ENCODE peak calls at places on chromosome 1, in four cellular contexts. One of them, this sample, is unnamed. For H3K4me1, the result is how much of the 10 kb centered on the place peaks cover.

GRCh38 chr1:104488296-104489015 is 738.8 kb downstream of the AMY1C start:
- DNase-seq in endodermal cell: peak
- DNase-seq in left ventricle myocardium inferior: no peak
- DNase-seq in ovary: no peak
- DNase-seq in this sample: no peak

GRCh38 chr1:240413732-240414131 is 198.2 kb downstream of the GREM2 start:
- DNase-seq in left ventricle myocardium inferior: no peak
- DNase-seq in endodermal cell: no peak
- DNase-seq in ovary: no peak
- DNase-seq in this sample: no peak

GRCh38 chr1:81509619-81510018 is 291.1 kb upstream of the ADGRL2 start:
- DNase-seq in endodermal cell: peak
- DNase-seq in left ventricle myocardium inferior: no peak
- DNase-seq in ovary: no peak
- DNase-seq in this sample: no peak

GRCh38 chr1:206808615-206809014 is 36.3 kb upstream of the IL10 start:
- DNase-seq in ovary: no peak
- DNase-seq in endodermal cell: peak
- DNase-seq in left ventricle myocardium inferior: no peak
- DNase-seq in this sample: no peak

GRCh38 chr1:235893840-235894239 is 27.1 kb upstream of the LYST start:
- DNase-seq in left ventricle myocardium inferior: no peak
- DNase-seq in ovary: no peak
- DNase-seq in endodermal cell: no peak
- DNase-seq in this sample: no peak

GRCh38 chr1:24535021-24535424 is 20.9 kb upstream of the NCMAP start:
- DNase-seq in left ventricle myocardium inferior: no peak
- DNase-seq in endodermal cell: peak
- DNase-seq in ovary: no peak
- DNase-seq in this sample: no peak

GRCh38 chr1:174445817-174446216 is 1.9 kb upstream of the GPR52 start:
- DNase-seq in left ventricle myocardium inferior: no peak
- DNase-seq in endodermal cell: peak
- DNase-seq in ovary: no peak
- DNase-seq in this sample: no peak

GRCh38 chr1:38444770-38445442 is 398.3 kb upstream of the POU3F1 start:
- DNase-seq in ovary: no peak
- DNase-seq in endodermal cell: no peak
- DNase-seq in left ventricle myocardium inferior: no peak
- DNase-seq in this sample: no peak

GRCh38 chr1:169163059-169163458 is 56.6 kb downstream of the ATP1B1 start:
- DNase-seq in ovary: no peak
- DNase-seq in endodermal cell: no peak
- DNase-seq in left ventricle myocardium inferior: no peak
- DNase-seq in this sample: no peak

GRCh38 chr1:228437424-228437823 is 20.8 kb upstream of the TRIM17 start:
- DNase-seq in ovary: no peak
- DNase-seq in left ventricle myocardium inferior: no peak
- DNase-seq in endodermal cell: peak
- DNase-seq in this sample: no peak

GRCh38 chr1:32741417-32742131 is 39.0 kb upstream of the SYNC start:
- DNase-seq in ovary: peak
- DNase-seq in endodermal cell: peak
- DNase-seq in left ventricle myocardium inferior: no peak
- DNase-seq in this sample: peak

GRCh38 chr1:117607471-117607870 is 1.6 kb downstream of the TENT5C start:
- DNase-seq in ovary: no peak
- DNase-seq in endodermal cell: peak
- DNase-seq in left ventricle myocardium inferior: no peak
- DNase-seq in this sample: peak
- H3K27ac ChIP-seq in ovary: no peak
- H3K27ac ChIP-seq in endodermal cell: no peak
- H3K27ac ChIP-seq in left ventricle myocardium inferior: peak
- H3K27ac ChIP-seq in this sample: peak

GRCh38 chr1:51236548-51237312 is 657 bp downstream of the RNF11 start:
- DNase-seq in left ventricle myocardium inferior: peak
- DNase-seq in ovary: peak
- DNase-seq in endodermal cell: peak
- DNase-seq in this sample: peak

GRCh38 chr1:51235611-51236547 is at the start of gene RNF11:
- DNase-seq in endodermal cell: peak
- DNase-seq in ovary: peak
- DNase-seq in left ventricle myocardium inferior: peak
- DNase-seq in this sample: peak

GRCh38 chr1:51240096-51240495 is 4.0 kb downstream of the RNF11 start:
- DNase-seq in endodermal cell: peak
- DNase-seq in left ventricle myocardium inferior: no peak
- DNase-seq in ovary: no peak
- DNase-seq in this sample: no peak

GRCh38 chr1:51237313-51237700 is 1.2 kb downstream of the RNF11 start:
- DNase-seq in left ventricle myocardium inferior: no peak
- DNase-seq in ovary: no peak
- DNase-seq in endodermal cell: peak
- DNase-seq in this sample: no peak

DNA sequence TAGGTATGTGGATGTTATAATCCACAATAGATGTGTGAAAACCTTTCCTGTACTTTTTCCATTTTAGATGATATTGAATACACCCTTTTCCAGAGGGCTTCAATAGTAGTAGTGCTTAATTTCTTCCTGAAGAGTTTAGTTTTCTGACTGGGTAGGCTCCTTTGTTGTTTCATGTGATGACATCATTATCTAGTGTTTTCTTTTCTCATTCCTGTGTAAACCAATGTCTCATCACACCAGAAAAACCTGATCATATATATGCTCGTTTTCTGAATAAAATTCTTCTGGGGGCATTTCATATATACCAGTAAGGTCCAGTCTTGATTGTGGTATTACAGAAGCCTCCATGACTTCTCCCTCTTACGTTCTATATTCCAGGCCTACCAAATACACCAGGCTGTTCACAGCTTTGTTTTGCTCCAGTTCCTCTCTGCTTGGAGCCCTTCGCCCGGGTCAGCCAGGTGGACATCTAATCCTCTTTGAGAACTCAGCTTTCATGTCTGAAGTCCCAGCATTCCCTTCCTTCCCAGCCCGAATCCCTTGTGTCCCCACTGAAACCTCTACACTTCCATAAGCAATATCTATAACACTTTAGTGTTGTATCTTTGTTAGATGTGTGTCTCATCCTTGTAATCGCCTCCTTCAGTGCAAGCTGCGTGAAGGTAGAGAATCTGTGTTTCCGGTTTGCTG is 1.8 kb downstream of the RNF11 start:
- DNase-seq in left ventricle myocardium inferior: no peak
- DNase-seq in endodermal cell: peak
- DNase-seq in ovary: no peak
- DNase-seq in this sample: no peak
- H3K4me3 ChIP-seq in left ventricle myocardium inferior: peak
- H3K4me3 ChIP-seq in endodermal cell: peak
- H3K4me3 ChIP-seq in ovary: peak
- H3K4me3 ChIP-seq in this sample: peak

GRCh38 chr1:26290416-26291261 is 10.8 kb downstream of the SH3BGRL3 start:
- DNase-seq in endodermal cell: peak
- DNase-seq in ovary: no peak
- DNase-seq in left ventricle myocardium inferior: no peak
- DNase-seq in this sample: peak

GRCh38 chr1:26288311-26288941 is 8.5 kb downstream of the SH3BGRL3 start:
- DNase-seq in ovary: no peak
- DNase-seq in endodermal cell: no peak
- DNase-seq in left ventricle myocardium inferior: no peak
- DNase-seq in this sample: no peak

GRCh38 chr1:26291433-26291832 is 11.5 kb downstream of the SH3BGRL3 start:
- DNase-seq in endodermal cell: no peak
- DNase-seq in left ventricle myocardium inferior: no peak
- DNase-seq in ovary: no peak
- DNase-seq in this sample: peak

GRCh38 chr1:26289158-26290059 is 9.5 kb downstream of the SH3BGRL3 start:
- DNase-seq in endodermal cell: no peak
- DNase-seq in left ventricle myocardium inferior: no peak
- DNase-seq in ovary: no peak
- DNase-seq in this sample: peak

GRCh38 chr1:26290061-26290415 is 10.2 kb downstream of the SH3BGRL3 start:
- DNase-seq in endodermal cell: no peak
- DNase-seq in ovary: no peak
- DNase-seq in left ventricle myocardium inferior: no peak
- DNase-seq in this sample: no peak
- H3K4me1 ChIP-seq in endodermal cell: under half
- H3K4me1 ChIP-seq in ovary: under half
- H3K4me1 ChIP-seq in left ventricle myocardium inferior: under half
- H3K4me1 ChIP-seq in this sample: under half

DNA sequence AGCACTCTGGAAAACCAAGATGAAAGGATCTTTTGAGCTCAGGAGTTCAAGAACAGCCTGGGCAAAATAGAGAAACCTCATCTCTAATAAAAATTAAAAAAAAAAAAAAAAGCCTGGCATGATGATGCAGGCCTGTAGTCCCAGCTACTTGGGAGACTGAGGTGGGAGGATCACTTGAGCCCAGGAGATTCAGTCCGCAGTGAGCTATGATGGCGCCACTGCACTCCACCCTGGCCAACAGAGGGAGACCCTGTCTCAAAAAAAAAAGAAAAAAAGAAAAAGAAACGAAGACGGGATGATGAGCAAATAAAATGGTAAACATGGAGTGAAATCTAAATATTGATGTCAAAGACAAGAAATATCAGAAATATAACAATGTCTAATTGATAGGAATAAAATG is 31.6 kb downstream of the ATP2B4 start:
- DNase-seq in endodermal cell: no peak
- DNase-seq in left ventricle myocardium inferior: no peak
- DNase-seq in ovary: no peak
- DNase-seq in this sample: no peak
- H3K27ac ChIP-seq in endodermal cell: no peak
- H3K27ac ChIP-seq in left ventricle myocardium inferior: no peak
- H3K27ac ChIP-seq in ovary: no peak
- H3K27ac ChIP-seq in this sample: no peak

GRCh38 chr1:20165522-20165951 is 20.4 kb upstream of the UBXN10 start:
- DNase-seq in endodermal cell: peak
- DNase-seq in ovary: no peak
- DNase-seq in left ventricle myocardium inferior: no peak
- DNase-seq in this sample: no peak
- H3K4me3 ChIP-seq in endodermal cell: no peak
- H3K4me3 ChIP-seq in ovary: no peak
- H3K4me3 ChIP-seq in left ventricle myocardium inferior: no peak
- H3K4me3 ChIP-seq in this sample: no peak

DNA sequence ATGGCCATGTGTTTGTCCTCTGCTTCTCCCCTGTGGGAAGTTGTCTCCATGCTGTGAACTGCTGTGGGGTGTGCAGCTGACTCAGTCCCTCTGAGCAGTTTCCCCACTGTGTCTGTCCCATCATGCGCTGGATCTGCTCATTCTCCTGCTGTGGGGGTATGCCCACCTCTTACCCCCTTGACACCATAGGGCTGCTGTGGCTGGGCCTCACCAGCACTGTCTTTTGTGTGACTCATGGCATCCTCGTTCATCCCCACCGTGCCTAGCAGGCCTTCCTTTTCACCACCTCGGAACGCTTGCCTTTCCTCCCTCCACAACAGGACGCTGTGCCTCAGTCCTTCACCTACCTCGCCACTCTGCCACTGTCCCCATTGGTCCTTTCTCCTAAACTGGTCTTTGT is 27.3 kb downstream of the VANGL2 start:
- DNase-seq in endodermal cell: no peak
- DNase-seq in left ventricle myocardium inferior: no peak
- DNase-seq in ovary: no peak
- DNase-seq in this sample: no peak
- H3K4me1 ChIP-seq in endodermal cell: under half
- H3K4me1 ChIP-seq in left ventricle myocardium inferior: under half
- H3K4me1 ChIP-seq in ovary: under half
- H3K4me1 ChIP-seq in this sample: under half

GRCh38 chr1:10398278-10398733 is 558 bp upstream of the PGD start:
- DNase-seq in ovary: no peak
- DNase-seq in endodermal cell: no peak
- DNase-seq in left ventricle myocardium inferior: no peak
- DNase-seq in this sample: no peak
- H3K27ac ChIP-seq in ovary: peak
- H3K27ac ChIP-seq in endodermal cell: peak
- H3K27ac ChIP-seq in left ventricle myocardium inferior: peak
- H3K27ac ChIP-seq in this sample: peak

GRCh38 chr1:239040523-239040922 is 345.8 kb upstream of the CHRM3 start:
- DNase-seq in left ventricle myocardium inferior: no peak
- DNase-seq in ovary: no peak
- DNase-seq in endodermal cell: no peak
- DNase-seq in this sample: no peak
- H3K4me3 ChIP-seq in left ventricle myocardium inferior: no peak
- H3K4me3 ChIP-seq in ovary: no peak
- H3K4me3 ChIP-seq in endodermal cell: no peak
- H3K4me3 ChIP-seq in this sample: no peak